ENCODE peak calls at places on chromosome 7, in seven cellular contexts. One of them, this sample, is unnamed. For H3K4me1, the result is how much of the 10 kb centered on the place peaks cover.

GRCh38 chr7:134827889-134828288 is 48.5 kb downstream of the CALD1 start:
- DNase-seq in neural progenitor cell: no peak
- DNase-seq in GM23248: peak
- DNase-seq in HCT116: no peak
- DNase-seq in GM23338: no peak
- DNase-seq in PC-3: no peak
- DNase-seq in hepatocyte: no peak
- DNase-seq in this sample: no peak

GRCh38 chr7:74013539-74014272 is 14.3 kb upstream of the ELN start:
- DNase-seq in PC-3: no peak
- DNase-seq in hepatocyte: no peak
- DNase-seq in neural progenitor cell: no peak
- DNase-seq in HCT116: no peak
- DNase-seq in GM23248: no peak
- DNase-seq in GM23338: no peak
- DNase-seq in this sample: no peak

GRCh38 chr7:111363099-111363498 is 199.2 kb downstream of the IMMP2L start:
- DNase-seq in GM23338: no peak
- DNase-seq in PC-3: no peak
- DNase-seq in hepatocyte: no peak
- DNase-seq in neural progenitor cell: no peak
- DNase-seq in GM23248: peak
- DNase-seq in HCT116: no peak
- DNase-seq in this sample: no peak

GRCh38 chr7:135510603-135511183 is 791 bp upstream of the CNOT4 start:
- DNase-seq in HCT116: no peak
- DNase-seq in GM23248: peak
- DNase-seq in hepatocyte: peak
- DNase-seq in PC-3: peak
- DNase-seq in neural progenitor cell: peak
- DNase-seq in GM23338: no peak
- DNase-seq in this sample: peak

GRCh38 chr7:128794436-128794835 is 2.7 kb downstream of the CCDC136 start:
- DNase-seq in HCT116: no peak
- DNase-seq in neural progenitor cell: no peak
- DNase-seq in GM23338: no peak
- DNase-seq in GM23248: no peak
- DNase-seq in hepatocyte: no peak
- DNase-seq in PC-3: no peak
- DNase-seq in this sample: no peak

GRCh38 chr7:120695848-120696247 is 162.1 kb downstream of the TSPAN12 start:
- DNase-seq in GM23338: no peak
- DNase-seq in HCT116: no peak
- DNase-seq in hepatocyte: no peak
- DNase-seq in GM23248: no peak
- DNase-seq in PC-3: no peak
- DNase-seq in neural progenitor cell: no peak
- DNase-seq in this sample: no peak

GRCh38 chr7:12770227-12770975 is 83.0 kb downstream of the ARL4A start:
- DNase-seq in GM23248: no peak
- DNase-seq in PC-3: peak
- DNase-seq in neural progenitor cell: no peak
- DNase-seq in hepatocyte: no peak
- DNase-seq in GM23338: peak
- DNase-seq in HCT116: no peak
- DNase-seq in this sample: no peak

GRCh38 chr7:12674053-12674452 is 13.4 kb upstream of the ARL4A start:
- DNase-seq in hepatocyte: no peak
- DNase-seq in PC-3: peak
- DNase-seq in HCT116: no peak
- DNase-seq in GM23248: no peak
- DNase-seq in neural progenitor cell: no peak
- DNase-seq in GM23338: no peak
- DNase-seq in this sample: no peak

GRCh38 chr7:138608292-138608691 is 92.9 kb downstream of the SVOPL start:
- DNase-seq in HCT116: no peak
- DNase-seq in neural progenitor cell: no peak
- DNase-seq in PC-3: no peak
- DNase-seq in GM23338: no peak
- DNase-seq in hepatocyte: no peak
- DNase-seq in GM23248: peak
- DNase-seq in this sample: no peak

GRCh38 chr7:80147543-80148376 is 13.1 kb downstream of the GNAI1 start:
- DNase-seq in HCT116: no peak
- DNase-seq in GM23338: no peak
- DNase-seq in PC-3: no peak
- DNase-seq in neural progenitor cell: no peak
- DNase-seq in GM23248: peak
- DNase-seq in hepatocyte: no peak
- DNase-seq in this sample: no peak

GRCh38 chr7:37440738-37441404 is 7.8 kb downstream of the ELMO1 start:
- DNase-seq in PC-3: no peak
- DNase-seq in GM23338: no peak
- DNase-seq in neural progenitor cell: no peak
- DNase-seq in GM23248: no peak
- DNase-seq in hepatocyte: no peak
- DNase-seq in HCT116: no peak
- DNase-seq in this sample: no peak

GRCh38 chr7:4169505-4169904 is 512.6 kb upstream of the FOXK1 start:
- DNase-seq in neural progenitor cell: no peak
- DNase-seq in PC-3: peak
- DNase-seq in GM23338: no peak
- DNase-seq in HCT116: peak
- DNase-seq in GM23248: no peak
- DNase-seq in hepatocyte: peak
- DNase-seq in this sample: no peak

GRCh38 chr7:44398953-44399574 is 73.7 kb upstream of the CAMK2B start:
- DNase-seq in GM23248: no peak
- DNase-seq in PC-3: no peak
- DNase-seq in HCT116: no peak
- DNase-seq in neural progenitor cell: no peak
- DNase-seq in hepatocyte: no peak
- DNase-seq in GM23338: no peak
- DNase-seq in this sample: no peak

GRCh38 chr7:44401692-44402091 is 76.3 kb upstream of the CAMK2B start:
- DNase-seq in PC-3: no peak
- DNase-seq in GM23338: no peak
- DNase-seq in GM23248: no peak
- DNase-seq in neural progenitor cell: no peak
- DNase-seq in HCT116: no peak
- DNase-seq in hepatocyte: no peak
- DNase-seq in this sample: no peak

GRCh38 chr7:44398506-44398905 is 73.1 kb upstream of the CAMK2B start:
- DNase-seq in PC-3: no peak
- DNase-seq in GM23248: no peak
- DNase-seq in HCT116: no peak
- DNase-seq in neural progenitor cell: no peak
- DNase-seq in GM23338: no peak
- DNase-seq in hepatocyte: no peak
- DNase-seq in this sample: no peak

GRCh38 chr7:44402401-44403096 is 77.2 kb upstream of the CAMK2B start:
- DNase-seq in GM23248: no peak
- DNase-seq in GM23338: no peak
- DNase-seq in HCT116: no peak
- DNase-seq in neural progenitor cell: no peak
- DNase-seq in hepatocyte: no peak
- DNase-seq in PC-3: no peak
- DNase-seq in this sample: no peak

GRCh38 chr7:44400033-44400511 is 74.7 kb upstream of the CAMK2B start:
- DNase-seq in PC-3: no peak
- DNase-seq in GM23338: no peak
- DNase-seq in HCT116: no peak
- DNase-seq in GM23248: no peak
- DNase-seq in hepatocyte: no peak
- DNase-seq in neural progenitor cell: no peak
- DNase-seq in this sample: no peak
- H3K4me1 ChIP-seq in PC-3: under half
- H3K4me1 ChIP-seq in GM23338: under half
- H3K4me1 ChIP-seq in HCT116: under half
- H3K4me1 ChIP-seq in GM23248: under half
- H3K4me1 ChIP-seq in hepatocyte: under half
- H3K4me1 ChIP-seq in neural progenitor cell: under half
- H3K4me1 ChIP-seq in this sample: under half

GRCh38 chr7:34162676-34163075 is 257.3 kb downstream of the BMPER start:
- DNase-seq in neural progenitor cell: no peak
- DNase-seq in hepatocyte: no peak
- DNase-seq in HCT116: no peak
- DNase-seq in GM23248: no peak
- DNase-seq in GM23338: no peak
- DNase-seq in PC-3: no peak
- DNase-seq in this sample: no peak
- TF ChIP-seq EZH2phosphoT487 in neural progenitor cell: no peak
- TF ChIP-seq EZH2phosphoT487 in hepatocyte: no peak
- TF ChIP-seq EZH2phosphoT487 in HCT116: no peak
- TF ChIP-seq EZH2phosphoT487 in GM23248: no peak
- TF ChIP-seq EZH2phosphoT487 in GM23338: no peak
- TF ChIP-seq EZH2phosphoT487 in PC-3: no peak
- TF ChIP-seq EZH2phosphoT487 in this sample: no peak

DNA sequence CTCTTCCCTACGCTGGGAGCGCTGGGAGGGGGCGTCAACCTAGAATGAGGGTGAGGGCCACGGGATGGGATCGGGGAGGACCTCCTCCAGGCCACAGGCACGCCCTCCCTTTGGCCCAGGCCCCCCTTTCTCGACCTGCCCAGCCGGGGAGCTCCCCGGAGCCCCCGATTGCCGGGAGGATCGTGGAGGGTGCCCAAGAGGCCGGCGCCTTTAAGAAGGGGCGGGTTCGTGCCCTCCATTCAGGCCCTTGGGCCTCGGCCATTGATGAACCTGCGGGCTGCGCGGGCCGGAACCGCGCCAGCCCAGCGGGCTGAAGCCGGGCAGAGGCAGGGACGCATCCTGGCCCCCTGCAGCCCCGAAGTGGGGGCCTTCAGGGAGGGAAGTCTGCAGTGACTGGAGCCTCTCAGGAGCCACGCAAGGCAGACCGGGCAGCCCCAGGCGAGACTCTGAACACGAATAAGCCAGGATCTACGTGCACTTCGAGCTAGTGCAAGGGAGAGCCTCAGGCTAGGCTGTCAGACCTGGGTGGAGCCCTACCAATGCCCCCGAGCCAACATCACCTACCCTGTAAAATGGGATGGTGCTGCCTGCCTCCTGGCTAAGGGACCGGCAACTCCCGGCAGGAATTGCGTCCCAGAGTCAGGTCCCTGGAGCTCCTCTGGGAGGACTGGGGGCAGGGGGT is 938 bp downstream of the SH2B2 start:
- DNase-seq in HCT116: no peak
- DNase-seq in hepatocyte: no peak
- DNase-seq in GM23248: peak
- DNase-seq in GM23338: peak
- DNase-seq in PC-3: peak
- DNase-seq in neural progenitor cell: peak
- DNase-seq in this sample: peak
- TF ChIP-seq EZH2 in HCT116: no peak
- TF ChIP-seq EZH2 in hepatocyte: no peak
- TF ChIP-seq EZH2 in GM23248: no peak
- TF ChIP-seq EZH2 in GM23338: no peak
- TF ChIP-seq EZH2 in PC-3: no peak
- TF ChIP-seq EZH2 in neural progenitor cell: no peak
- TF ChIP-seq EZH2 in this sample: no peak

DNA sequence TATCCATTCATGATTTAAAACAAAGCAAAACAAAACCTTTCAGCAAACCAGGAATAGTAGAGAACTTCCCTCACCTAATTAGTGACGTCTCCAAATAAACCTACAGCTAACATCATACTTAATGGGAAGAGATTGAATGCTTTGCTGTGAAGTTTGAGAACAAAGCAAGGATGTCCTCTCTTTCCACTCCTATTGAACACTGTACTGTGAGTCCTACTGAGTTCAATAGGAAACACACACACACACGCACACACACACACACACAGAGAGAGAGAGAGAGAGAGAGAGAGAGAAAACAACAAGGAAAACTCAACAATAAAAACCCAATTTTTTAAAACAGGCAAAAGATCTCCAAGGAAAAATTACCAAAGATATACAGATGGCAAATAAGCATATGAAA is 32.3 kb downstream of the PODXL start:
- DNase-seq in GM23248: no peak
- DNase-seq in PC-3: no peak
- DNase-seq in neural progenitor cell: no peak
- DNase-seq in hepatocyte: no peak
- DNase-seq in GM23338: no peak
- DNase-seq in HCT116: no peak
- DNase-seq in this sample: no peak
- H3K4me1 ChIP-seq in GM23248: under half
- H3K4me1 ChIP-seq in PC-3: under half
- H3K4me1 ChIP-seq in neural progenitor cell: under half
- H3K4me1 ChIP-seq in hepatocyte: under half
- H3K4me1 ChIP-seq in GM23338: half or more
- H3K4me1 ChIP-seq in HCT116: under half
- H3K4me1 ChIP-seq in this sample: under half

GRCh38 chr7:124041439-124041838 is 8.6 kb upstream of the TMEM229A start:
- DNase-seq in GM23338: no peak
- DNase-seq in HCT116: no peak
- DNase-seq in PC-3: no peak
- DNase-seq in neural progenitor cell: no peak
- DNase-seq in GM23248: no peak
- DNase-seq in hepatocyte: no peak
- DNase-seq in this sample: no peak

DNA sequence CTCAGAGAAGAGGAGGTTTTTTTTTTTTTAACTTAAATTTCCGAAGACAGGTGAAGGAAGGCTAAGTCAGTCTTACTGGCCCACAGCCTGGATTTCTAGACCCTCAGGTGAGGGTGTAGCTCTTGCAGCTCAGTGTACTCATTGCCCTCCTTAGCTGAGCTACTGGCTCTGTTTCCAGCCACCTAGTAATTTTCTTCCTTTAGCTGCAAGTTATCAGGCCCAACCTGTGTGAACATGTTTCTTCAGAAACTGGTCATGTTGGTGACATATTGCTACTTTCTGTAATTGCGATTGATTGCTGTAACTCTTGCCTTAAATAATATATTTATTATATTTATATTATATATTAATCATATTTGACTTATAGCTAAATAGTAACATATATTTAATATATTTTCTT is 10.0 kb upstream of the TMEM229A start:
- DNase-seq in HCT116: no peak
- DNase-seq in PC-3: no peak
- DNase-seq in neural progenitor cell: no peak
- DNase-seq in hepatocyte: no peak
- DNase-seq in GM23338: no peak
- DNase-seq in GM23248: no peak
- DNase-seq in this sample: no peak
- TF ChIP-seq EZH2phosphoT487 in HCT116: no peak
- TF ChIP-seq EZH2phosphoT487 in PC-3: no peak
- TF ChIP-seq EZH2phosphoT487 in neural progenitor cell: no peak
- TF ChIP-seq EZH2phosphoT487 in hepatocyte: no peak
- TF ChIP-seq EZH2phosphoT487 in GM23338: no peak
- TF ChIP-seq EZH2phosphoT487 in GM23248: no peak
- TF ChIP-seq EZH2phosphoT487 in this sample: no peak

GRCh38 chr7:27248427-27248806 is 5.8 kb downstream of the EVX1 start:
- DNase-seq in HCT116: no peak
- DNase-seq in GM23248: no peak
- DNase-seq in PC-3: no peak
- DNase-seq in neural progenitor cell: no peak
- DNase-seq in GM23338: no peak
- DNase-seq in hepatocyte: no peak
- DNase-seq in this sample: no peak
- TF ChIP-seq EZH2 in HCT116: no peak
- TF ChIP-seq EZH2 in GM23248: no peak
- TF ChIP-seq EZH2 in PC-3: no peak
- TF ChIP-seq EZH2 in neural progenitor cell: no peak
- TF ChIP-seq EZH2 in GM23338: peak
- TF ChIP-seq EZH2 in hepatocyte: no peak
- TF ChIP-seq EZH2 in this sample: no peak

This sample was measured in MM.1S.